ENCODE peak calls at places on chromosomes 3 and 15, in eight cellular contexts. One of them, this sample, is unnamed. For H3K9me3 and H3K27me3, the result is how much of the 10 kb centered on the place peaks cover.

GRCh38 chr15:63075072-63075995 is 32.8 kb downstream of the TPM1 start:
- DNase-seq in ovary: peak
- DNase-seq in heart left ventricle: no peak
- DNase-seq in prostate gland: no peak
- DNase-seq in esophagus squamous epithelium: no peak
- DNase-seq in IMR-90: peak
- DNase-seq in HepG2: no peak
- DNase-seq in adrenal gland: no peak
- DNase-seq in this sample: no peak

GRCh38 chr15:67095834-67096366 is 30.5 kb downstream of the SMAD3 start:
- DNase-seq in ovary: no peak
- DNase-seq in heart left ventricle: no peak
- DNase-seq in prostate gland: no peak
- DNase-seq in esophagus squamous epithelium: no peak
- DNase-seq in IMR-90: no peak
- DNase-seq in HepG2: no peak
- DNase-seq in adrenal gland: no peak
- DNase-seq in this sample: no peak

GRCh38 chr3:86978111-86978528 is 12.8 kb downstream of the VGLL3 start:
- DNase-seq in ovary: no peak
- DNase-seq in heart left ventricle: no peak
- DNase-seq in prostate gland: no peak
- DNase-seq in esophagus squamous epithelium: no peak
- DNase-seq in IMR-90: peak
- DNase-seq in HepG2: no peak
- DNase-seq in adrenal gland: no peak
- DNase-seq in this sample: peak

GRCh38 chr3:153192327-153192726 is 30.3 kb downstream of the RAP2B start:
- DNase-seq in ovary: no peak
- DNase-seq in heart left ventricle: no peak
- DNase-seq in prostate gland: no peak
- DNase-seq in esophagus squamous epithelium: no peak
- DNase-seq in IMR-90: no peak
- DNase-seq in HepG2: no peak
- DNase-seq in adrenal gland: no peak
- DNase-seq in this sample: no peak

GRCh38 chr3:142595581-142595950 is 627 bp upstream of the PLS1 start:
- DNase-seq in ovary: no peak
- DNase-seq in heart left ventricle: no peak
- DNase-seq in prostate gland: no peak
- DNase-seq in esophagus squamous epithelium: no peak
- DNase-seq in IMR-90: peak
- DNase-seq in HepG2: peak
- DNase-seq in adrenal gland: peak
- DNase-seq in this sample: no peak

GRCh38 chr15:69823223-69823907 is 274.4 kb downstream of the TLE3 start:
- DNase-seq in ovary: no peak
- DNase-seq in heart left ventricle: no peak
- DNase-seq in prostate gland: no peak
- DNase-seq in esophagus squamous epithelium: no peak
- DNase-seq in IMR-90: peak
- DNase-seq in HepG2: no peak
- DNase-seq in adrenal gland: no peak
- DNase-seq in this sample: peak

GRCh38 chr3:187767266-187768032 is 22.2 kb upstream of the BCL6 start:
- DNase-seq in ovary: no peak
- DNase-seq in heart left ventricle: no peak
- DNase-seq in prostate gland: no peak
- DNase-seq in esophagus squamous epithelium: no peak
- DNase-seq in IMR-90: peak
- DNase-seq in HepG2: no peak
- DNase-seq in adrenal gland: no peak
- DNase-seq in this sample: no peak

GRCh38 chr3:88180398-88180999 is 30.7 kb downstream of the C3orf38 start:
- DNase-seq in ovary: no peak
- DNase-seq in heart left ventricle: no peak
- DNase-seq in prostate gland: no peak
- DNase-seq in esophagus squamous epithelium: no peak
- DNase-seq in IMR-90: peak
- DNase-seq in HepG2: no peak
- DNase-seq in adrenal gland: no peak
- DNase-seq in this sample: peak

DNA sequence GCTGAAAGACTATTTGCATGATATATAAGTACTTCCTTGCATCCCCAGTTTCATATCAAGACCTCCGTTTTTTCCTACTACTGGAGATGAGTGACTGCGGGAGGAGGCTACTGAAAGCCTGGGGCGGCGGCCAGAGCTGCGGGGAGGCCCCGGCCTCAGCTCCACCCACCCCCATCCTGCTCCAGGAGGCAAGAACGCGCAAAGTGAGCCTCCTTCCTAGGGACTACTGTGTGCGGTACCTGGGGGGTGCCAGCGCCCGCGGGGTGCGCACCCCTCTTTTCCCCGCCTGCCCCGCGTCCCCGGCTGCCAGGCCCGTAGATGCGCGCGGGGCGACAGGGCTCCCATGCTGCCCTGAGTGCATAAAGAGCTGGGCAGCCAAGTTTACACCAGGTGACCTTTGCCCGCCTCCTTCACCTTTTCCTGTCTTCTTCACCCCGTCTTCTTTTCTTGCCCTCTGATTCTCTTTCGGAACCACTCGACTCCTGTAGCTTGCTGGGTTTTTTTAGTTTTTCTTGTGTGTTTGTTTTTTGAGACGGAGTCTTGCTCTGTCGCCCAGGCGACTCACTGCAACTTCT is 2.5 kb upstream of the USF3 start:
- DNase-seq in ovary: peak
- DNase-seq in heart left ventricle: no peak
- DNase-seq in prostate gland: no peak
- DNase-seq in esophagus squamous epithelium: no peak
- DNase-seq in IMR-90: peak
- DNase-seq in HepG2: no peak
- DNase-seq in adrenal gland: no peak
- DNase-seq in this sample: peak
- TF ChIP-seq POLR2A in ovary: no peak
- TF ChIP-seq POLR2A in heart left ventricle: no peak
- TF ChIP-seq POLR2A in prostate gland: no peak
- TF ChIP-seq POLR2A in esophagus squamous epithelium: no peak
- TF ChIP-seq POLR2A in IMR-90: no peak
- TF ChIP-seq POLR2A in HepG2: no peak
- TF ChIP-seq POLR2A in adrenal gland: no peak
- TF ChIP-seq POLR2A in this sample: no peak

DNA sequence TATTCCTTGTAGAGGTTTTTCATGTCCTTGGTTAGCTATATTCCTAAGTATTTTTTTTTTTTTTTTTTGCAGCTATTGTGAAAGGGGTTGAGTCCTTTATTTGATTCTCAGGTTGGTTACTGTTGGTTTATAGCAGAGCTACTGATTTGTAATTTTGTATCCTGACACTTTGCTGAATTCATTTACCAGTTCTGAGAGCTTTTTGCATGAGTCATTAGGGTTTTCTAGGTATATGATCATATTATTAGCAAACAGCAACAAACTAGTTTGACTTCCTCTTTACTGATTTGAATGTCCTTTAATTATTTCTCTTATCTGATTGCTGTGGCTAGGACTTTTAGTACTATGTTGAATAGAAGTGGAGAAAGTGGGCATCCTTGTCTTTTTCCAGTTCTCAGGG is 737.4 kb downstream of the ZNF385D start:
- DNase-seq in ovary: no peak
- DNase-seq in heart left ventricle: no peak
- DNase-seq in prostate gland: no peak
- DNase-seq in esophagus squamous epithelium: no peak
- DNase-seq in IMR-90: no peak
- DNase-seq in HepG2: no peak
- DNase-seq in adrenal gland: no peak
- DNase-seq in this sample: no peak
- H3K9me3 ChIP-seq in ovary: under half
- H3K9me3 ChIP-seq in heart left ventricle: under half
- H3K9me3 ChIP-seq in prostate gland: under half
- H3K9me3 ChIP-seq in esophagus squamous epithelium: under half
- H3K9me3 ChIP-seq in IMR-90: under half
- H3K9me3 ChIP-seq in HepG2: half or more
- H3K9me3 ChIP-seq in adrenal gland: under half
- H3K9me3 ChIP-seq in this sample: under half

GRCh38 chr3:124044961-124045360 is 53.0 kb upstream of the ROPN1 start:
- DNase-seq in ovary: no peak
- DNase-seq in heart left ventricle: no peak
- DNase-seq in prostate gland: no peak
- DNase-seq in esophagus squamous epithelium: no peak
- DNase-seq in IMR-90: no peak
- DNase-seq in HepG2: no peak
- DNase-seq in adrenal gland: no peak
- DNase-seq in this sample: no peak
- H3K27me3 ChIP-seq in ovary: under half
- H3K27me3 ChIP-seq in heart left ventricle: under half
- H3K27me3 ChIP-seq in prostate gland: under half
- H3K27me3 ChIP-seq in esophagus squamous epithelium: under half
- H3K27me3 ChIP-seq in IMR-90: under half
- H3K27me3 ChIP-seq in HepG2: under half
- H3K27me3 ChIP-seq in adrenal gland: under half
- H3K27me3 ChIP-seq in this sample: under half

GRCh38 chr15:98391568-98391967 is 256.8 kb upstream of the IGF1R start:
- DNase-seq in ovary: no peak
- DNase-seq in heart left ventricle: no peak
- DNase-seq in prostate gland: no peak
- DNase-seq in esophagus squamous epithelium: no peak
- DNase-seq in IMR-90: no peak
- DNase-seq in HepG2: no peak
- DNase-seq in adrenal gland: no peak
- DNase-seq in this sample: no peak
- TF ChIP-seq POLR2A in ovary: no peak
- TF ChIP-seq POLR2A in heart left ventricle: no peak
- TF ChIP-seq POLR2A in prostate gland: no peak
- TF ChIP-seq POLR2A in esophagus squamous epithelium: no peak
- TF ChIP-seq POLR2A in IMR-90: no peak
- TF ChIP-seq POLR2A in HepG2: no peak
- TF ChIP-seq POLR2A in adrenal gland: no peak
- TF ChIP-seq POLR2A in this sample: no peak

This sample was measured in testis.